ENCODE peak calls at places on chromosomes 16 and 17, in four cellular contexts. Z, E, H and G are unnamed samples.
A peak's percentile ranks its signal among the peaks of the same experiment; 100 is the strongest.

GRCh38 chr17:19270951-19271611 is 33.9 kb downstream of the EPN2 start:
- ATAC-seq in Z (no peak), E (no peak), H (no peak), G (no peak)

GRCh38 chr17:17725853-17726720 is 44.8 kb downstream of the RAI1 start:
- ATAC-seq in Z (peak; percentile 9), H (no peak), E (no peak), G (no peak)

GRCh38 chr16:70474320-70475053 is 20.1 kb downstream of the FCSK start:
- ATAC-seq in Z (no peak), E (no peak), H (no peak), G (no peak)

GRCh38 chr16:12093902-12094301 is 117.4 kb downstream of the SNX29 start:
- ATAC-seq in Z (no peak), H (no peak), E (no peak), G (no peak)

GRCh38 chr17:17063546-17064122 is 21.4 kb downstream of the MPRIP start:
- ATAC-seq in E (no peak), Z (peak; percentile 25), H (no peak), G (peak; percentile 54)

GRCh38 chr16:75097941-75098897 is 18.4 kb downstream of the LDHD start:
- ATAC-seq in Z (no peak), H (peak; percentile 4), E (no peak), G (no peak)

GRCh38 chr16:86676216-86676800 is 98.0 kb downstream of the FOXL1 start:
- ATAC-seq in H (no peak), Z (peak; percentile 34), E (peak; percentile 59), G (no peak)

GRCh38 chr16:71709231-71709781 is 15.2 kb downstream of the PHLPP2 start:
- ATAC-seq in E (no peak), Z (peak; percentile 39), H (no peak), G (no peak)

GRCh38 chr16:993731-994130 is 12.2 kb downstream of the SOX8 start:
- ATAC-seq in E (no peak), H (no peak), Z (no peak), G (no peak)

GRCh38 chr17:21286771-21287702 is 2.5 kb downstream of the MAP2K3 start:
- ATAC-seq in Z (peak; percentile 0), H (no peak), E (peak; percentile 2), G (no peak)

GRCh38 chr16:57686577-57686976 is 8.0 kb upstream of the DRC7 start:
- ATAC-seq in H (no peak), E (no peak), Z (no peak), G (no peak)

GRCh38 chr16:3674513-3675295 is 20.2 kb downstream of the DNASE1 start:
- ATAC-seq in E (peak; percentile 29), H (peak; percentile 13), Z (peak; percentile 26), G (no peak)

GRCh38 chr17:72764632-72765041 is 327.9 kb downstream of the SLC39A11 start:
- ATAC-seq in E (no peak), H (no peak), Z (no peak), G (no peak)

GRCh38 chr17:27878776-27879562 is 14.2 kb downstream of the LYRM9 start:
- ATAC-seq in E (no peak), Z (no peak), H (no peak), G (no peak)

GRCh38 chr16:82199209-82199608 is 29.2 kb upstream of the MPHOSPH6 start:
- ATAC-seq in Z (no peak), E (no peak), H (no peak), G (no peak)

GRCh38 chr16:2857451-2858244 is at the start of gene PRSS22:
- ATAC-seq in Z (peak; percentile 74), H (peak; percentile 46), E (peak; percentile 74), G (no peak)

GRCh38 chr17:74466785-74467158 is 338 bp downstream of the CD300A start:
- ATAC-seq in E (no peak), Z (peak; percentile 14), H (peak; percentile 17), G (no peak)

GRCh38 chr17:63665527-63666214 is 34.3 kb downstream of the LIMD2 start:
- ATAC-seq in H (no peak), Z (no peak), E (no peak), G (peak; percentile 34)

GRCh38 chr16:52309761-52310416 is 237.1 kb downstream of the TOX3 start:
- ATAC-seq in Z (no peak), E (no peak), H (no peak), G (no peak)

GRCh38 chr16:23518435-23518891 is 8.2 kb upstream of the GGA2 start:
- ATAC-seq in H (no peak), E (no peak), Z (no peak), G (no peak)

GRCh38 chr17:22435231-22435974 is 743.1 kb downstream of the KCNJ18 start:
- ATAC-seq in H (no peak), E (no peak), Z (no peak), G (no peak)

GRCh38 chr17:16287563-16288027 is 65.7 kb downstream of the CENPV start:
- ATAC-seq in H (no peak), E (no peak), Z (no peak), G (no peak)

GRCh38 chr17:62085511-62086408 is 20.7 kb upstream of the MED13 start:
- ATAC-seq in Z (no peak), H (peak; percentile 78), E (no peak), G (no peak)

DNA sequence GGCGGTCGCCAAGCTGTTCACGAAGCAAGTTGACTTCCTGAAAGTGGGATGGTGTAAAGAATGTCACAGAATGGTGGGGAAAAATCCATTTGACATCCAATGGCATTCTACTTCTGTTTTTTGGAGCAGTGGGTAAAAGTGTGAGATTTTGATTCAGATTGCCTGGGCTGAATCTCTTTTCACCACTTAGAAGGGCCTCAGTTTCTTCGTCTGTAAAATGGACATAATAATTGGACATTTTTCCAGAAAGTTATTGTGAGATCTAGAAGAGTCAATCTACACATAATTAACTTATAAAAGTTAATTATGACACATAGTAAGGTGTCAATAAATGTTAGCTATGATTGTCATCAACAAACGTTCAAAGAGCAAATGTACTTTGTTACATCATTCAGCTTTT is 3.0 kb downstream of the KRT40 start:
- ATAC-seq in E (no peak), Z (no peak), H (no peak), G (no peak)
- H3K4me3 ChIP-seq in E (no peak overlapping the region), Z (no peak overlapping the region), H (no peak overlapping the region), G (no peak overlapping the region)

GRCh38 chr17:1535737-1536136 is 19.3 kb upstream of the INPP5K start:
- ATAC-seq in Z (no peak), E (no peak), H (no peak), G (no peak)

GRCh38 chr17:1533649-1534325 is 17.4 kb upstream of the INPP5K start:
- ATAC-seq in Z (peak; percentile 18), H (no peak), E (peak; percentile 25), G (no peak)

GRCh38 chr17:1529863-1530262 is 13.5 kb upstream of the INPP5K start:
- ATAC-seq in Z (no peak), E (no peak), H (no peak), G (no peak)

DNA sequence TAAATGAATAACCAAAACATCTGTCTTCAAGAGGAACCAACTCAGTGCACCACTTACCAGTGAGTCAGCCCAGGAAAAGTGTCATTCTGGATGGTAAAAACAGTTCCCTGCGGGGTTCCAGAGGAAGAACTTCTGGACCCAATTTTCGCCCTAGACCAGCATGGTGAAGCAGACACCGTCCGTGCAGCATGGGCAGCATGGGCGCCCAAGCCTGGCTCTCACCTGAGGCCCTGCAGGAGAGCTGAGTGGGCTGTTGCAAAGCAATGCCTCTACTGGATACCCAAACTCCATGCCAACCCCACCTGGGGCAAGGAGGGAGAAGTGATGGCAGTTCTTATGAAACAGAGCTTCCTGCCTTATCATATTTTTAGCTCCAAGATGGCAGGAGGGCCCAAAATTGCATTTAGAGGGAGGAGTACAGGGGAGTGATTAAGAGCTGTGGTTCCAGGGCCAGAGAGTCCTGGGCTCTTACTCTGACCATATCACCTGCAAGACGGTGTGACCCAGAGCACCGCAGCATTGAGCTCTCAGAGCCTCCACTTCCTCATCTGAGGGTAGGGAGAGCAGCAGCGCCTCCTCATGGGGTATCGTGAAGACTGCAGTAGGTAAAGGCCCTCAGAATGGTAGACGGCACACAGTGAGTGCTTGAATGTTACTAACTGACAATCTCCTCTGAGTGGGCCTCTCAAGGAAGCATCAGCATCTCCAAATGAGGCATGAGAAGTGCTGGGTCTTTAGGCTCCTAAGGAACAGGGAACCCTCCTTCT is 16.6 kb upstream of the INPP5K start:
- ATAC-seq in H (peak; percentile 58), Z (peak; percentile 84), E (peak; percentile 93), G (peak; percentile 41)
- TF ChIP-seq CTCF in H (peak; percentile 52), Z (peak; percentile 25), E (peak; percentile 17), G (no peak)

DNA sequence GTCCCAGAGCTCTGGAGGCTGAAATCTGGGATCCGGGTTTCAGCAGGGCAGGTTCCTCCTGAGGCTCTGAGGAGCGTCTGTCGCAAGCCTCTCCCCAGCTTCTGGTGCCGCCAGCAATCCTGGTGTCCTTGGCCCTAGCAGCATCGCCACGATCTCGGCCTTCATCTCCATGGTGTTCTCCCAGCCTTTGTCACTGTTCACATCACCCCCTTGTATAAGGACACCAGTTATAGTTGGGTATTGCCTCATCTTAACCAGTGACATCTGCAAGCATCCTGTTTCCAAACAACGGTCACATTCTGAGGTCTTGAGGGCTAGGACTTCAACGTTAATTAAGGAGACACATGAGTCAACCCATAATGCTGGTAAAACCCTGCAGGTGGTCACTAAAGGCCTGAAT is 2.8 kb upstream of the PPP1R27 start:
- ATAC-seq in E (no peak), Z (no peak), H (no peak), G (no peak)
- H3K4me1 ChIP-seq in E (peaks cover 6% of the 10 kb centered on the region), Z (peaks cover 10% of the 10 kb centered on the region), H (peaks cover 69% of the 10 kb centered on the region), G (no peaks in the 10 kb centered on the region)

GRCh38 chr16:90023078-90023447 is 3.8 kb upstream of the DBNDD1 start:
- ATAC-seq in H (peak; percentile 9), Z (peak; percentile 13), E (peak; percentile 2), G (peak; percentile 9)
- H3K4me3 ChIP-seq in H (peak overlapping the region; percentile 82), Z (peak overlapping the region; percentile 76), E (peak overlapping the region; percentile 87), G (peak overlapping the region; percentile 74)

GRCh38 chr16:25707982-25708583 is 16.3 kb downstream of the HS3ST4 start:
- ATAC-seq in H (peak; percentile 57), Z (peak; percentile 54), E (peak; percentile 55), G (no peak)
- TF ChIP-seq CTCF in H (peak; percentile 76), Z (peak; percentile 46), E (peak; percentile 32), G (no peak)